ENCODE peak calls at places on chromosomes 12 and 14, in eight cellular contexts. Q is left ventricle myocardium inferior; G is Karpas-422; M is NCI-H2081; K is NAMALWA; I is NCI-H2107; Z is activated T-cell treated with anti-CD3 and anti-CD28 coated beads, Interleukin-2, amount 50 U/mL, for 48 hours; R is mucosa of descending colon. O is an unnamed sample.
A peak's percentile ranks its signal among the peaks of the same experiment; 100 is the strongest.

GRCh38 chr12:77236066-77236465 is 170.7 kb upstream of the E2F7 start:
- DNase-seq in Q (no peak), G (no peak), M (no peak), K (no peak), I (no peak), Z (no peak), R (no peak), O (no peak)

GRCh38 chr12:129212221-129212630 is 358.9 kb downstream of the GLT1D1 start:
- DNase-seq in Q (no peak), G (no peak), M (no peak), K (no peak), I (no peak), Z (no peak), R (no peak), O (no peak)

GRCh38 chr12:120742207-120742536 is 16.5 kb downstream of the ACADS start:
- DNase-seq in Q (peak; percentile 40), G (no peak), M (no peak), K (no peak), I (no peak), Z (no peak), R (no peak), O (no peak)

GRCh38 chr14:56092761-56093160 is 25.4 kb upstream of the PELI2 start:
- DNase-seq in Q (no peak), G (no peak), M (no peak), K (no peak), I (no peak), Z (no peak), R (no peak), O (no peak)

GRCh38 chr14:71551291-71551955 is 380.8 kb upstream of the RGS6 start:
- DNase-seq in Q (no peak), G (no peak), M (no peak), K (no peak), I (no peak), Z (no peak), R (no peak), O (no peak)

GRCh38 chr14:58765375-58765774 is 127.6 kb downstream of the DACT1 start:
- DNase-seq in Q (peak; percentile 38), G (no peak), M (no peak), K (no peak), I (no peak), Z (no peak), R (no peak), O (no peak)

GRCh38 chr12:5817246-5817645 is 127.8 kb downstream of the ANO2 start:
- DNase-seq in Q (no peak), G (no peak), M (no peak), K (no peak), I (no peak), Z (no peak), R (no peak), O (no peak)

GRCh38 chr12:123471374-123472068 is 13.6 kb downstream of the SNRNP35 start:
- DNase-seq in Q (peak; percentile 57), G (no peak), M (no peak), K (no peak), I (no peak), Z (no peak), R (no peak), O (no peak)

GRCh38 chr14:59481407-59482119 is 2.6 kb downstream of the L3HYPDH start:
- DNase-seq in Q (no peak), G (no peak), M (no peak), K (no peak), I (no peak), Z (no peak), R (no peak), O (no peak)

GRCh38 chr12:32290411-32290810 is 108.9 kb upstream of the FGD4 start:
- DNase-seq in Q (no peak), G (no peak), M (no peak), K (no peak), I (no peak), Z (no peak), R (no peak), O (no peak)